ENCODE peak calls at places on chromosomes 16 and 17, in six cellular contexts. One of them, this sample, is unnamed.

GRCh38 chr16:90008708-90009145 is 10.5 kb downstream of the DBNDD1 start:
- DNase-seq in K562: no peak
- DNase-seq in GM12878: no peak
- DNase-seq in HepG2: no peak
- DNase-seq in H1: no peak
- DNase-seq in HCT116: no peak
- DNase-seq in this sample: no peak

GRCh38 chr16:88904676-88905365 is 38.4 kb upstream of the PABPN1L start:
- DNase-seq in K562: no peak
- DNase-seq in GM12878: no peak
- DNase-seq in H1: no peak
- DNase-seq in HepG2: no peak
- DNase-seq in HCT116: no peak
- DNase-seq in this sample: no peak

GRCh38 chr16:78105517-78105916 is 6.1 kb downstream of the WWOX start:
- DNase-seq in HCT116: no peak
- DNase-seq in GM12878: no peak
- DNase-seq in HepG2: no peak
- DNase-seq in H1: no peak
- DNase-seq in K562: no peak
- DNase-seq in this sample: no peak

GRCh38 chr17:72592967-72593325 is 472.1 kb downstream of the SOX9 start:
- DNase-seq in HepG2: no peak
- DNase-seq in GM12878: no peak
- DNase-seq in H1: no peak
- DNase-seq in HCT116: no peak
- DNase-seq in K562: no peak
- DNase-seq in this sample: no peak

GRCh38 chr17:72561680-72562079 is 440.9 kb downstream of the SOX9 start:
- DNase-seq in K562: no peak
- DNase-seq in HepG2: no peak
- DNase-seq in HCT116: no peak
- DNase-seq in H1: no peak
- DNase-seq in GM12878: no peak
- DNase-seq in this sample: no peak

GRCh38 chr16:57175896-57176295 is 9.9 kb downstream of the PSME3IP1 start:
- DNase-seq in HCT116: no peak
- DNase-seq in H1: no peak
- DNase-seq in GM12878: no peak
- DNase-seq in K562: no peak
- DNase-seq in HepG2: no peak
- DNase-seq in this sample: no peak

GRCh38 chr17:8867361-8867981 is at the start of gene PIK3R6:
- DNase-seq in GM12878: no peak
- DNase-seq in K562: no peak
- DNase-seq in HepG2: no peak
- DNase-seq in H1: no peak
- DNase-seq in HCT116: no peak
- DNase-seq in this sample: no peak

GRCh38 chr16:30740364-30741251 is 7.6 kb upstream of the PHKG2 start:
- DNase-seq in HCT116: peak; percentile 87
- DNase-seq in GM12878: no peak
- DNase-seq in H1: no peak
- DNase-seq in HepG2: no peak
- DNase-seq in K562: peak; percentile 74
- DNase-seq in this sample: no peak

GRCh38 chr16:57045694-57046381 is 46.5 kb upstream of the CPNE2 start:
- DNase-seq in H1: peak; percentile 84
- DNase-seq in GM12878: peak; percentile 55
- DNase-seq in HepG2: peak; percentile 71
- DNase-seq in HCT116: peak; percentile 21
- DNase-seq in K562: peak; percentile 65
- DNase-seq in this sample: peak; percentile 11

GRCh38 chr17:35766903-35767510 is 6.3 kb downstream of the C17orf50 start:
- DNase-seq in H1: no peak
- DNase-seq in HCT116: no peak
- DNase-seq in HepG2: no peak
- DNase-seq in GM12878: no peak
- DNase-seq in K562: peak; percentile 33
- DNase-seq in this sample: no peak

GRCh38 chr16:82037251-82037650 is 2.2 kb downstream of the HSD17B2 start:
- DNase-seq in HepG2: no peak
- DNase-seq in GM12878: no peak
- DNase-seq in K562: no peak
- DNase-seq in HCT116: no peak
- DNase-seq in H1: no peak
- DNase-seq in this sample: no peak

DNA sequence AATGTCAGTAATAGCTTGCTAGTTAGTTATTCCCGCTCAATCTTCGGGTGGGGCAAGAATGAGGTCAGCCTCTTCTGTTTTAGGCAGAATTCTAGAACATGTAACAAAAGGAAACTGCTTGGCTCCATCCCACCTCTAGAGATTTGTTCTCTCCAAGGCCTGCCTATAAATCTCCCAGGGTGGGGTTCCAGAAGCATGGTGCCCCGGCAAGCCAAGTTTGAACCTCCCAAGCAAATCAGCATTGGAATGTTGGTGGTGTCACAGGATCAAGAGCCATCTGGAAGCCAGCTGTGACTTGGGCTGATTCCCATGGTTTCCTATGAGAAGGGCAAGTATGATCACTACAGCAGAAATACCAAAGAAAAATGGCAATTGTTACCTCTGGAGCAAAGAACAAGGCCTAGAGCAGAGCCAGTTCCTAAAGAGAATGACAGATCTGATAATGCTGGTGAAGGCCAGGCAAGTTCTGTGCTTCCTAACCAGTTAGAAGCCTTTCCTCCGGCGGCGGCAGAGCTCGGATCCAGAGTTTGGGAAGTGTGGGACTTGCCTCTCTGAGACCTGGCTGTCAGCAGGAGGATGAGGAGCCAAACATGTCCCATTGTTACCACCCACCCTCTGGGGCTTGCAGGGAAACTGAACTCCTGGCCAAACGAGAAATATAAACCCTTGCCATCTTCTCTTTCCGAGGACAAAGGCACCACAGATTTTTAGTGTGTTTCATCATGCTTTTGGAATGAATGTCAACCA is 80.0 kb upstream of the SMURF2 start:
- DNase-seq in GM12878: no peak
- DNase-seq in HCT116: no peak
- DNase-seq in H1: no peak
- DNase-seq in HepG2: no peak
- DNase-seq in K562: no peak
- DNase-seq in this sample: no peak
- TF ChIP-seq ZNF274 in GM12878: no peak
- TF ChIP-seq ZNF274 in HCT116: no peak
- TF ChIP-seq ZNF274 in H1: no peak
- TF ChIP-seq ZNF274 in HepG2: no peak
- TF ChIP-seq ZNF274 in K562: no peak
- TF ChIP-seq ZNF274 in this sample: no peak

GRCh38 chr17:40556198-40556661 is 9.0 kb downstream of the CCR7 start:
- DNase-seq in H1: no peak
- DNase-seq in K562: no peak
- DNase-seq in GM12878: no peak
- DNase-seq in HCT116: no peak
- DNase-seq in HepG2: no peak
- DNase-seq in this sample: no peak

GRCh38 chr17:40558651-40559015 is 6.6 kb downstream of the CCR7 start:
- DNase-seq in HCT116: no peak
- DNase-seq in HepG2: no peak
- DNase-seq in K562: no peak
- DNase-seq in H1: no peak
- DNase-seq in GM12878: no peak
- DNase-seq in this sample: no peak

GRCh38 chr17:40556884-40557414 is 8.3 kb downstream of the CCR7 start:
- DNase-seq in HCT116: no peak
- DNase-seq in H1: no peak
- DNase-seq in K562: peak; percentile 80
- DNase-seq in GM12878: no peak
- DNase-seq in HepG2: no peak
- DNase-seq in this sample: no peak

GRCh38 chr17:40558300-40558584 is 7.0 kb downstream of the CCR7 start:
- DNase-seq in HCT116: no peak
- DNase-seq in GM12878: no peak
- DNase-seq in HepG2: no peak
- DNase-seq in K562: no peak
- DNase-seq in H1: no peak
- DNase-seq in this sample: no peak

GRCh38 chr17:40557531-40558299 is 7.6 kb downstream of the CCR7 start:
- DNase-seq in H1: no peak
- DNase-seq in HepG2: no peak
- DNase-seq in HCT116: no peak
- DNase-seq in GM12878: no peak
- DNase-seq in K562: no peak
- DNase-seq in this sample: no peak
- H3K36me3 ChIP-seq in H1: no peaks in the 10 kb centered on the region
- H3K36me3 ChIP-seq in HepG2: no peaks in the 10 kb centered on the region
- H3K36me3 ChIP-seq in HCT116: no peaks in the 10 kb centered on the region
- H3K36me3 ChIP-seq in GM12878: peaks cover 25% of the 10 kb centered on the region
- H3K36me3 ChIP-seq in K562: no peaks in the 10 kb centered on the region
- H3K36me3 ChIP-seq in this sample: no peaks in the 10 kb centered on the region

DNA sequence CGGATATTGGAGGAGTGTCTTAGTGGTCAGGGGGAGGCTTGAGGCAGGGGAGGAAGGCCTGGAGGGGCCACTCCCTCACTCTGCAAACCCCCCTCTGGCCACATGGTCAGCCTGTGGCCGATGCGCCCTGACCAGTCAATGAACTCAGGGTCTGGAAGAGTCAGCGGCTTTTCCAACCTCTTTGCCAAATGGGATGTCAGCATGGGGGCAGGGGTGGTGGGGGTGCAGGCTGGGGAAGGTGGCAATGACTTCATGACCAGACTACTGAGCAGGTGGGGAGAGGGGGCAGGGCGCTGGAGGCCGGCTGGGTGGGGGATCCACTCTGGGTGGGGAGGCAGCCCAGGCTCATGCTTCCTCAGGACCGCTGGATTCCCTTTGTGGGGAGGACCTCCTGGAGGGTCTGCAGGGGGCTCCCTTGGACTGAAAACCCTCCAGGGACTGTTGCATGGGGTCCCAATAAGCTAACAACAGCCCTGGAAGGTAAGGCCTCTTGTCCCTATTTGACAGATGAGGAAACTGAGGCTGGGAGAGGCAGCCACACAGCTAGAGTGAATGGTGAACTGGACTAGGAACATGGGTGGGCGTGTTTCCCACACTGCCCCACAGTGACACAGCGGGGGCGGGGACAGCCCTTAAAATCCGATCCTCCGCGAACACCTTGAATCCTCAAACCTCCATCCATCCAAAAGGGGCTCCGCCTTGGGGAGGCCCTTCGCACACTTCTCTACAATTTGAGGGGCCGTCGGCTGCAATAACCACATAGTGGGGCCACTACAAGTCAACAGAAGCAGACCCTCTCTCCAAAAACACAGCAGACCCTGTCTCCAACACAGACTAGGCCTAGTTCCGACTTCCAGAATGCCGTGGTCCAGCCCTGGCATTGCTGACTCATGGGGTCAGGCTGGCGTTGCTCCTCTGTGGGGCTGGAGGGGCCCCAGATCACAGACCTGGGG is 81.0 kb upstream of the TOB1 start:
- DNase-seq in H1: no peak
- DNase-seq in HCT116: no peak
- DNase-seq in K562: peak; percentile 42
- DNase-seq in GM12878: no peak
- DNase-seq in HepG2: no peak
- DNase-seq in this sample: no peak
- TF ChIP-seq ZNF274 in H1: no peak
- TF ChIP-seq ZNF274 in HCT116: no peak
- TF ChIP-seq ZNF274 in K562: no peak
- TF ChIP-seq ZNF274 in GM12878: no peak
- TF ChIP-seq ZNF274 in HepG2: no peak
- TF ChIP-seq ZNF274 in this sample: no peak

GRCh38 chr17:7714721-7715594 is 2.6 kb upstream of the DNAH2 start:
- DNase-seq in HCT116: no peak
- DNase-seq in K562: no peak
- DNase-seq in H1: no peak
- DNase-seq in GM12878: no peak
- DNase-seq in HepG2: no peak
- DNase-seq in this sample: no peak

GRCh38 chr17:7717756-7718350 is 309 bp downstream of the DNAH2 start:
- DNase-seq in H1: no peak
- DNase-seq in K562: no peak
- DNase-seq in HCT116: no peak
- DNase-seq in GM12878: no peak
- DNase-seq in HepG2: no peak
- DNase-seq in this sample: no peak

GRCh38 chr17:7719661-7720060 is 2.1 kb downstream of the DNAH2 start:
- DNase-seq in H1: no peak
- DNase-seq in GM12878: no peak
- DNase-seq in HCT116: no peak
- DNase-seq in K562: no peak
- DNase-seq in HepG2: no peak
- DNase-seq in this sample: no peak

GRCh38 chr17:7716299-7716886 is 1.2 kb upstream of the DNAH2 start:
- DNase-seq in GM12878: no peak
- DNase-seq in K562: no peak
- DNase-seq in H1: no peak
- DNase-seq in HCT116: no peak
- DNase-seq in HepG2: no peak
- DNase-seq in this sample: no peak

GRCh38 chr17:7716901-7717755 is at the start of gene DNAH2:
- DNase-seq in HCT116: peak; percentile 89
- DNase-seq in GM12878: no peak
- DNase-seq in HepG2: peak; percentile 60
- DNase-seq in H1: peak; percentile 96
- DNase-seq in K562: peak; percentile 73
- DNase-seq in this sample: peak; percentile 83
- H3K36me3 ChIP-seq in HCT116: no peaks in the 10 kb centered on the region
- H3K36me3 ChIP-seq in GM12878: no peaks in the 10 kb centered on the region
- H3K36me3 ChIP-seq in HepG2: no peaks in the 10 kb centered on the region
- H3K36me3 ChIP-seq in H1: no peaks in the 10 kb centered on the region
- H3K36me3 ChIP-seq in K562: no peaks in the 10 kb centered on the region
- H3K36me3 ChIP-seq in this sample: no peaks in the 10 kb centered on the region

DNA sequence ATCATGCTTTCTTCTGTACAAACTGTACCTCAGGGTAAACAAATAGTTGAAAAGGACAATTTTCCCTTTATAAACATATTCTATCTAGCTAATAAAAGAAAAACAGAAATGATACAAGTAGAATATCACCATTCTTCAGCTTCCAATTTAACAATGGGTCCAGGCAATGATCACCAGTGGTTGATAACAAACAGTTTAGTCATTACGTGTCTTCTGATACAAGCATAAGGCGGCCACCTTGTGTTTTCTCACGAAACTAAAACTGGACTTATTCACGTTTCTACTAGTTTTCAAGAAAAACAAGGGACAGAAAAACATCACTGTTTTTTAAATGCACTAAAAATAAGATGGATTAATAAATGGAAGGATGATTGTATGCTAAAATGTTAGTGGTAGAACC is 58.3 kb downstream of the STH start:
- DNase-seq in K562: no peak
- DNase-seq in HepG2: no peak
- DNase-seq in H1: no peak
- DNase-seq in HCT116: no peak
- DNase-seq in GM12878: no peak
- DNase-seq in this sample: no peak
- TF ChIP-seq ZNF274 in K562: no peak
- TF ChIP-seq ZNF274 in HepG2: no peak
- TF ChIP-seq ZNF274 in H1: no peak
- TF ChIP-seq ZNF274 in HCT116: no peak
- TF ChIP-seq ZNF274 in GM12878: no peak
- TF ChIP-seq ZNF274 in this sample: no peak

This sample was measured in NT2/D1.